ENCODE peak calls at places on chromosomes 2 and 18, in four cellular contexts. J, N, K and E are unnamed samples.

GRCh38 chr18:8260847-8261246 is 348.4 kb upstream of the RAB12 start:
- DNase-seq in J (no peak), N (no peak), K (no peak), E (no peak)

GRCh38 chr2:60961457-60961856 is 56.1 kb upstream of the PEX13 start:
- DNase-seq in J (no peak), N (peak), K (no peak), E (no peak)

GRCh38 chr18:23661735-23662308 is 889 bp downstream of the ANKRD29 start:
- DNase-seq in J (no peak), N (no peak), K (no peak), E (no peak)

GRCh38 chr18:52152036-52152435 is 188.0 kb upstream of the DCC start:
- DNase-seq in J (no peak), N (no peak), K (no peak), E (no peak)

GRCh38 chr2:110717734-110718133 is 14.6 kb upstream of the ACOXL start:
- DNase-seq in J (no peak), N (no peak), K (no peak), E (no peak)

GRCh38 chr2:24015562-24016375 is 5.9 kb downstream of the MFSD2B start:
- DNase-seq in J (no peak), N (peak), K (no peak), E (no peak)

GRCh38 chr2:217394510-217395351 is 534.9 kb upstream of the TNP1 start:
- DNase-seq in J (no peak), N (peak), K (no peak), E (no peak)

GRCh38 chr18:45777393-45777792 is 48.1 kb upstream of the SIGLEC15 start:
- DNase-seq in J (no peak), N (peak), K (no peak), E (no peak)

GRCh38 chr2:109144721-109145120 is 15.7 kb downstream of the SH3RF3 start:
- DNase-seq in J (no peak), N (no peak), K (no peak), E (no peak)

GRCh38 chr2:95359035-95359434 is 43.5 kb upstream of the FAHD2A start:
- DNase-seq in J (no peak), N (peak), K (no peak), E (no peak)

GRCh38 chr2:152426801-152427200 is 91.8 kb downstream of the FMNL2 start:
- DNase-seq in J (no peak), N (no peak), K (no peak), E (no peak)

GRCh38 chr18:2188258-2188657 is 383.0 kb downstream of the METTL4 start:
- DNase-seq in J (no peak), N (no peak), K (no peak), E (no peak)

GRCh38 chr2:196059491-196059960 is 9.1 kb downstream of the DNAH7 start:
- DNase-seq in J (no peak), N (no peak), K (no peak), E (no peak)

GRCh38 chr2:181891966-181892794 is 650 bp downstream of the ITPRID2 start:
- DNase-seq in J (peak), N (peak), K (peak), E (no peak)

GRCh38 chr2:168060956-168061750 is 186.2 kb downstream of the STK39 start:
- DNase-seq in J (no peak), N (peak), K (no peak), E (no peak)

GRCh38 chr18:21997207-21998143 is 171.9 kb upstream of the GATA6 start:
- DNase-seq in J (peak), N (peak), K (no peak), E (no peak)

GRCh38 chr2:234548720-234549420 is 52.0 kb upstream of the ARL4C start:
- DNase-seq in J (no peak), N (peak), K (no peak), E (no peak)

GRCh38 chr2:158600155-158600802 is 143.5 kb downstream of the PKP4 start:
- DNase-seq in J (no peak), N (peak), K (no peak), E (no peak)

GRCh38 chr2:132489150-132489549 is 72.5 kb downstream of the GPR39 start:
- DNase-seq in J (no peak), N (no peak), K (no peak), E (no peak)

GRCh38 chr2:86254576-86255538 is 55.6 kb downstream of the MRPL35 start:
- DNase-seq in J (no peak), N (no peak), K (no peak), E (no peak)

GRCh38 chr2:61636686-61637085 is 98.5 kb upstream of the XPO1 start:
- DNase-seq in J (no peak), N (no peak), K (no peak), E (no peak)

GRCh38 chr2:26757873-26758789 is 6.0 kb upstream of the SLC35F6 start:
- DNase-seq in J (no peak), N (peak), K (no peak), E (peak)

GRCh38 chr2:45890094-45890646 is 238.7 kb downstream of the PRKCE start:
- DNase-seq in J (no peak), N (no peak), K (no peak), E (no peak)